ENCODE peak calls at places on chromosomes 12 and 14, in seven cellular contexts. G is IMR-90, V is PC-9, E is HepG2, K is neural progenitor cell, M is PC-3, S is GM23248. Z is an unnamed sample. For H4K20me1, the result is how much of the 10 kb centered on the place peaks cover.

GRCh38 chr12:88309546-88309945 is 167.4 kb downstream of the TMTC3 start:
- DNase-seq in G (peak), V (no peak), E (no peak), K (no peak), M (peak), S (peak), Z (no peak)

GRCh38 chr12:11892065-11892391 is 178.7 kb upstream of the BCL2L14 start:
- DNase-seq in G (no peak), V (no peak), E (peak), K (no peak), M (no peak), S (no peak), Z (no peak)

GRCh38 chr14:22052795-22053194 is 379.2 kb upstream of the OR4E1 start:
- DNase-seq in G (no peak), V (no peak), E (no peak), K (no peak), M (peak), S (no peak), Z (peak)

GRCh38 chr14:56194062-56194461 is 75.9 kb downstream of the PELI2 start:
- DNase-seq in G (no peak), V (no peak), E (no peak), K (no peak), M (no peak), S (no peak), Z (no peak)

GRCh38 chr14:66772146-66772545 is 264.2 kb downstream of the GPHN start:
- DNase-seq in G (no peak), V (no peak), E (no peak), K (no peak), M (no peak), S (no peak), Z (no peak)

GRCh38 chr14:36383674-36384421 is 63.4 kb upstream of the MBIP start:
- DNase-seq in G (no peak), V (no peak), E (no peak), K (no peak), M (no peak), S (peak), Z (no peak)

GRCh38 chr12:106274575-106275081 is 26.8 kb upstream of the CKAP4 start:
- DNase-seq in G (no peak), V (no peak), E (peak), K (no peak), M (no peak), S (peak), Z (peak)

GRCh38 chr14:23512156-23512555 is 39.4 kb downstream of the ZFHX2 start:
- DNase-seq in G (no peak), V (no peak), E (no peak), K (no peak), M (no peak), S (peak), Z (no peak)

GRCh38 chr14:78153069-78153351 is 17.2 kb upstream of the NRXN3 start:
- DNase-seq in G (peak), V (no peak), E (no peak), K (no peak), M (peak), S (peak), Z (no peak)

GRCh38 chr12:78293039-78293686 is 462.5 kb downstream of the NAV3 start:
- DNase-seq in G (peak), V (peak), E (peak), K (no peak), M (peak), S (peak), Z (peak)

GRCh38 chr14:105250986-105251385 is 2.7 kb downstream of the BTBD6 start:
- DNase-seq in G (no peak), V (no peak), E (no peak), K (no peak), M (no peak), S (no peak), Z (no peak)

GRCh38 chr14:36522347-36522971 is 2.4 kb upstream of the NKX2-1 start:
- DNase-seq in G (no peak), V (no peak), E (no peak), K (peak), M (no peak), S (no peak), Z (no peak)

GRCh38 chr12:94676011-94676709 is 25.8 kb upstream of the TMCC3 start:
- DNase-seq in G (no peak), V (no peak), E (no peak), K (no peak), M (no peak), S (no peak), Z (no peak)

GRCh38 chr12:115374480-115375187 is 690.7 kb upstream of the TBX3 start:
- DNase-seq in G (no peak), V (no peak), E (no peak), K (no peak), M (no peak), S (no peak), Z (no peak)

GRCh38 chr12:52125499-52125900 is 46.0 kb downstream of the SMIM41 start:
- DNase-seq in G (no peak), V (no peak), E (no peak), K (peak), M (no peak), S (no peak), Z (no peak)

GRCh38 chr12:54984602-54985376 is at the start of gene TESPA1:
- DNase-seq in G (no peak), V (no peak), E (no peak), K (no peak), M (no peak), S (no peak), Z (no peak)

GRCh38 chr12:49865109-49865781 is 22.3 kb upstream of the BCDIN3D start:
- DNase-seq in G (no peak), V (no peak), E (no peak), K (no peak), M (no peak), S (no peak), Z (no peak)

GRCh38 chr12:52637299-52637698 is 14.7 kb downstream of the KRT2 start:
- DNase-seq in G (no peak), V (no peak), E (no peak), K (no peak), M (no peak), S (no peak), Z (no peak)

GRCh38 chr12:52181757-52182156 is 10.1 kb downstream of the KRT80 start:
- DNase-seq in G (peak), V (no peak), E (no peak), K (peak), M (no peak), S (peak), Z (peak)

GRCh38 chr12:761276-761675 is 8.9 kb downstream of the WNK1 start:
- DNase-seq in G (no peak), V (no peak), E (no peak), K (no peak), M (no peak), S (peak), Z (no peak)

GRCh38 chr12:93090768-93091172 is 161.7 kb upstream of the EEA1 start:
- DNase-seq in G (peak), V (peak), E (no peak), K (no peak), M (peak), S (peak), Z (no peak)

GRCh38 chr12:726281-727140 is 25.9 kb upstream of the WNK1 start:
- DNase-seq in G (peak), V (no peak), E (peak), K (no peak), M (peak), S (peak), Z (peak)

GRCh38 chr14:51297066-51297465 is 57.0 kb downstream of the TMX1 start:
- DNase-seq in G (no peak), V (no peak), E (no peak), K (no peak), M (no peak), S (no peak), Z (no peak)

GRCh38 chr14:63777024-63777423 is 49.2 kb upstream of the SGPP1 start:
- DNase-seq in G (peak), V (peak), E (peak), K (no peak), M (peak), S (peak), Z (peak)

GRCh38 chr14:104598039-104598438 is 6.5 kb downstream of the TMEM179 start:
- DNase-seq in G (no peak), V (no peak), E (no peak), K (no peak), M (no peak), S (no peak), Z (no peak)

GRCh38 chr12:120075034-120075616 is 41.4 kb downstream of the RAB35 start:
- DNase-seq in G (no peak), V (no peak), E (no peak), K (no peak), M (no peak), S (no peak), Z (no peak)

GRCh38 chr14:23675337-23675736 is 39.2 kb downstream of the DHRS2 start:
- DNase-seq in G (no peak), V (no peak), E (no peak), K (no peak), M (no peak), S (no peak), Z (no peak)

GRCh38 chr14:24139272-24139934 is 2.0 kb downstream of the EMC9 start:
- DNase-seq in G (no peak), V (no peak), E (peak), K (no peak), M (peak), S (no peak), Z (no peak)

GRCh38 chr12:32669584-32669983 is 9.5 kb upstream of the DNM1L start:
- DNase-seq in G (no peak), V (no peak), E (no peak), K (no peak), M (no peak), S (no peak), Z (no peak)
- H4K20me1 ChIP-seq in G (under half), V (under half), E (under half), K (under half), M (under half), S (under half), Z (under half)

GRCh38 chr14:90663680-90664079 is 152.6 kb downstream of the TTC7B start:
- DNase-seq in G (no peak), V (no peak), E (no peak), K (no peak), M (no peak), S (no peak), Z (no peak)
- H2AFZ ChIP-seq in G (no peak), V (no peak), E (no peak), K (no peak), M (no peak), S (no peak), Z (no peak)

GRCh38 chr12:58955849-58956248 is 35.5 kb upstream of the LRIG3 start:
- DNase-seq in G (no peak), V (no peak), E (no peak), K (peak), M (no peak), S (no peak), Z (no peak)
- H3K4me2 ChIP-seq in G (no peak), V (no peak), E (no peak), K (peak), M (no peak), S (no peak), Z (no peak)

DNA sequence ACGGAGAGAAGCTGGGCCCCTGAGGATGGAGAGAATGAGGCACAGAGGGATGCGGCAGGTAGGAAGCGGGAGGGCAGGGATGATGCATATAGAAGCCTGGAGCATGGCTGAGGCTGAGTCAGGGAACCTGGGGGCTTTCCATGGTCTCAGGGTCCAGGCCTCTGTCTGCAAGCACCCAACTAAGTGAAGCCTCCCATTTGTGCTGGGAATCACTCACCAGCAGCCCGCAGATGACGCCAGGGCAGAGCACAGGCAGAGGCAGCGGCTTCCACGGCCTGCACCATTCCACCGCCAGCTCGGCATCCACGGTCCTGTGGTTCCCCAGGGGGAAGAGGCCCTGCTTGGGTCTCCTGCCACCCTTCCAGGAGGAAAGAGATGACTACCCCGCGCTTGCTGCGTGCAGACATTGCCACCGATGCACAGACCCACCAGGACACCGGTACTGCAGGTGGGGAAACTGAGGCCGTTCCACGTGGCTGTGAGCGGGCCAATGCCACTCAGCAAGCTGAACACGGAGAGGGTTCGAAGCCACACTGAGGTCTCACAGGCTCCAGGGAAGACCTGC is 75.5 kb downstream of the NCOR2 start:
- DNase-seq in G (no peak), V (no peak), E (no peak), K (no peak), M (no peak), S (no peak), Z (no peak)
- H4K20me1 ChIP-seq in G (half or more), V (half or more), E (under half), K (half or more), M (under half), S (under half), Z (half or more)

Z was measured in hepatocyte.